ENCODE peak calls at places on chromosomes 13 and 19, in four cellular contexts. R, J, I and X are unnamed samples.
A peak's percentile ranks its signal among the peaks of the same experiment; 100 is the strongest.

GRCh38 chr19:4889034-4889825 is 13.5 kb downstream of the ARRDC5 start:
- DNase-seq in R (no peak), J (no peak), I (no peak), X (peak; percentile 63)

GRCh38 chr13:26811636-26812035 is 51.0 kb upstream of the GPR12 start:
- DNase-seq in R (no peak), J (no peak), I (no peak), X (no peak)

GRCh38 chr19:48510421-48511268 is 990 bp downstream of the LMTK3 start:
- DNase-seq in R (peak; percentile 74), J (peak; percentile 50), I (peak; percentile 73), X (peak; percentile 53)

GRCh38 chr19:33394006-33394722 is 20.7 kb downstream of the CEBPG start:
- DNase-seq in R (peak; percentile 69), J (peak; percentile 48), I (no peak), X (peak; percentile 73)

GRCh38 chr19:18503971-18504885 is 17.6 kb downstream of the ELL start:
- DNase-seq in R (peak; percentile 85), J (no peak), I (peak; percentile 74), X (no peak)

GRCh38 chr13:101149735-101150380 is 266.4 kb downstream of the NALCN start:
- DNase-seq in R (no peak), J (no peak), I (no peak), X (peak; percentile 60)

GRCh38 chr19:3817761-3818160 is 31.6 kb upstream of the MATK start:
- DNase-seq in R (no peak), J (no peak), I (no peak), X (no peak)

GRCh38 chr13:21063031-21063430 is 1.6 kb upstream of the LATS2 start:
- DNase-seq in R (no peak), J (no peak), I (no peak), X (no peak)

GRCh38 chr13:109273326-109273751 is 513.0 kb downstream of the IRS2 start:
- DNase-seq in R (no peak), J (no peak), I (no peak), X (peak; percentile 59)

GRCh38 chr19:55091955-55092354 is 16.3 kb downstream of the EPS8L1 start:
- DNase-seq in R (peak; percentile 48), J (no peak), I (no peak), X (no peak)

GRCh38 chr19:33530842-33531241 is 9.3 kb upstream of the PEPD start:
- DNase-seq in R (no peak), J (no peak), I (no peak), X (no peak)

GRCh38 chr13:113143466-113144254 is 14.8 kb upstream of the PROZ start:
- DNase-seq in R (no peak), J (no peak), I (no peak), X (no peak)

GRCh38 chr19:41691268-41691970 is 3.3 kb upstream of the CEACAM7 start:
- DNase-seq in R (no peak), J (no peak), I (peak; percentile 56), X (peak; percentile 14)
- TF ChIP-seq CTCF in R (peak; percentile 43), J (no peak), I (peak; percentile 42), X (peak; percentile 68)

GRCh38 chr13:51255556-51255955 is 33.4 kb downstream of the FAM124A start:
- DNase-seq in R (no peak), J (no peak), I (no peak), X (no peak)

GRCh38 chr13:51258612-51259358 is 36.6 kb downstream of the FAM124A start:
- DNase-seq in R (no peak), J (no peak), I (no peak), X (no peak)

GRCh38 chr13:51259359-51259645 is 37.1 kb downstream of the FAM124A start:
- DNase-seq in R (no peak), J (no peak), I (no peak), X (no peak)

GRCh38 chr13:51260154-51260553 is 38.0 kb downstream of the FAM124A start:
- DNase-seq in R (no peak), J (no peak), I (no peak), X (no peak)

GRCh38 chr13:51257187-51257586 is 35.0 kb downstream of the FAM124A start:
- DNase-seq in R (no peak), J (no peak), I (no peak), X (no peak)
- TF ChIP-seq CTCF in R (no peak), J (no peak), I (no peak), X (no peak)

DNA sequence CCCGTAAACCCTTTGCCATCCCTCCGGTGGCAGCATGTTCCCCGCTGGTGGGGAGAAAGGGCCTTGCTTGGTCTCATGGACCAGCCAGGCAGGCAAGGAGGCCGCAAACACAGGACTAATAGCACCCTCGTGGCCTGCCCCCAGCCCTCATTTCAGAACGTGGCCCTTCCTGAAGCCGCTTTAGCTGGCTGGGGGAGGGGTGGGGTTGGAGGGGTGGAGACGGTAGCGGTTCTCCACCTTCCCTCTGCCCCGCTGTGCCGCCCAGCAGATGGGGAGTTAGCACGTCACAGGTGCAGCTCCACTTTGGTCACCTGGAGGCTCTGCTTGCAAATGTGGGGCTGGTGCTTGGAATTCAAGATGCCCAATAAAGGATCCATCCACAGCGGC is 59.3 kb upstream of the URI1 start:
- DNase-seq in R (no peak), J (no peak), I (no peak), X (no peak)
- TF ChIP-seq CTCF in R (no peak), J (no peak), I (no peak), X (no peak)

DNA sequence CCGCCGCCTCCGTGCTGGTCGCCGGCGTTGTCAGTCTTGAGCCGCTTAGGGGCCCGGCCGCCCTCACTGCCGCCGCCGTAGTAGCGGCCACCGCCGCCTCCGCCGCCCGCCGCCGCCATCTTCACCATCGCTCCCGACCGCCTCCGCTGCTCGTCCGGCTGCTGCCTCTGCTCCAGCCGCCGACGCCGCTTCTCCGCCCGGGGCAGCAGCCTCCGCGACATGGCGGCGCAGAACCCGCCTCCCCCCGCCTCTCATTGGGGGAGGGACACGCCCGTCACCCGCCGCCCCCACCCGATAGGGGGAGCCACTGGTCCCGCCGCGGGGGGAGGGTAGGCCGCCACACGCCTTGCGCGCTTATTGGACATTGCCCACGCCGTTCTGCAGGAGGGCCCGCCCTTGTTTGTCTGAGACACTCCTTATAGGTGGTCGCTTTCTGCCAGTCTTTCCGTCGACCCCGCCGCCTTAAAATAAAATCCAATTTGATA is at the start of gene HNRNPL:
- DNase-seq in R (peak; percentile 99), J (peak; percentile 94), I (peak; percentile 94), X (no peak)
- TF ChIP-seq CTCF in R (peak; percentile 12), J (peak; percentile 26), I (peak; percentile 36), X (peak; percentile 27)

DNA sequence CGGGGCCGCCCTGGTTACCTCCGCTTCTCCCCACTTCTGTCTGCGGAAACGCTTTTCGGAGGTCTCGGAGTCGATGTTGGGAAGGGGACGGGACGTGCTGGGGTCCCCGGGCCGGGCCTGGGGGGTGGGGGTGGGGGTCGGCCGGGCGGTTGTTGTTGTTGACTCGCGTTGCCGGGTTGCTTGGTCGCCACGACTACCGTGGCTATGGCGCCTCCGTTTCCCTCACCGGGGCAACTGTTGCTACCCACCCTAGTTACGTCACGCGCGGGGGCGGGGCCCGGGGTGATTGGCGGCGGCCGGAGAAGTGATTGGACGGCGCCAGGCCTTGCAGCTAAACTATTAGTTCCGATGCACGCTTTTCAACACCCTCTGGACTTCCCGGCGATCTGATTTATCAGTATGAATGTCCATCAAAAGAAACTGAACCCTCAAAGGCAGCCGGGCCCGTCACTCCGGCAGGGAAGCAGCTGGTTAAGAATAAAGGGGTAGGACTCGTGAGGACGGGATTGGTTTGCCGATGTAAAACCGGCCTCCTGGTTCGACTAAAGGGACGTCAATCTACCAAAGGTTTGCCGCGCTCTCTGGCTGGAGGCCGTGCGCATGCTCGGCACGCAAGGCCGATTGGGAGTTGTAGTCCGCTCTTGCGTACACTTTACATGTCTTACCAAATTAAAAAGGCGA is at the start of gene RFX1:
- DNase-seq in R (peak; percentile 100), J (peak; percentile 100), I (peak; percentile 92), X (peak; percentile 100)
- TF ChIP-seq CTCF in R (no peak), J (no peak), I (no peak), X (no peak)